ENCODE peak calls at places on chromosomes 5 and 9, in ten cellular contexts. One of them, this sample, is unnamed.

GRCh38 chr5:173451031-173451430 is 122.8 kb upstream of the STC2 start:
- DNase-seq in cardiac fibroblast: peak
- DNase-seq in Peyer's patch: no peak
- DNase-seq in NCI-H226: no peak
- DNase-seq in EH: peak
- DNase-seq in foreskin fibroblast: peak
- DNase-seq in NCI-H524: peak
- DNase-seq in HCEC 1CT: peak
- DNase-seq in mesendoderm: peak
- DNase-seq in IMR-90: peak
- DNase-seq in this sample: no peak

GRCh38 chr5:124713595-124713994 is 32.8 kb downstream of the ZNF608 start:
- DNase-seq in Peyer's patch: no peak
- DNase-seq in foreskin fibroblast: no peak
- DNase-seq in NCI-H226: no peak
- DNase-seq in cardiac fibroblast: no peak
- DNase-seq in mesendoderm: no peak
- DNase-seq in IMR-90: no peak
- DNase-seq in HCEC 1CT: no peak
- DNase-seq in NCI-H524: no peak
- DNase-seq in EH: no peak
- DNase-seq in this sample: no peak

GRCh38 chr5:118115791-118116190 is 872.6 kb downstream of the DTWD2 start:
- DNase-seq in EH: peak
- DNase-seq in IMR-90: no peak
- DNase-seq in NCI-H524: no peak
- DNase-seq in NCI-H226: no peak
- DNase-seq in mesendoderm: peak
- DNase-seq in foreskin fibroblast: peak
- DNase-seq in HCEC 1CT: no peak
- DNase-seq in cardiac fibroblast: no peak
- DNase-seq in Peyer's patch: no peak
- DNase-seq in this sample: no peak

GRCh38 chr5:132225165-132226032 is 2.3 kb downstream of the P4HA2 start:
- DNase-seq in NCI-H226: peak
- DNase-seq in HCEC 1CT: peak
- DNase-seq in EH: peak
- DNase-seq in NCI-H524: peak
- DNase-seq in mesendoderm: no peak
- DNase-seq in cardiac fibroblast: peak
- DNase-seq in Peyer's patch: peak
- DNase-seq in IMR-90: peak
- DNase-seq in foreskin fibroblast: peak
- DNase-seq in this sample: no peak

GRCh38 chr9:133943036-133943780 is 48.9 kb downstream of the VAV2 start:
- DNase-seq in IMR-90: no peak
- DNase-seq in foreskin fibroblast: no peak
- DNase-seq in NCI-H226: no peak
- DNase-seq in HCEC 1CT: no peak
- DNase-seq in NCI-H524: no peak
- DNase-seq in Peyer's patch: no peak
- DNase-seq in EH: no peak
- DNase-seq in cardiac fibroblast: no peak
- DNase-seq in mesendoderm: no peak
- DNase-seq in this sample: no peak

GRCh38 chr5:150245111-150245789 is 44.3 kb downstream of the CAMK2A start:
- DNase-seq in cardiac fibroblast: peak
- DNase-seq in HCEC 1CT: peak
- DNase-seq in EH: peak
- DNase-seq in NCI-H226: no peak
- DNase-seq in NCI-H524: no peak
- DNase-seq in mesendoderm: no peak
- DNase-seq in foreskin fibroblast: peak
- DNase-seq in IMR-90: peak
- DNase-seq in Peyer's patch: no peak
- DNase-seq in this sample: no peak

GRCh38 chr5:169706758-169707450 is 69.8 kb downstream of the DOCK2 start:
- DNase-seq in foreskin fibroblast: peak
- DNase-seq in NCI-H226: peak
- DNase-seq in HCEC 1CT: peak
- DNase-seq in cardiac fibroblast: peak
- DNase-seq in mesendoderm: peak
- DNase-seq in EH: peak
- DNase-seq in Peyer's patch: no peak
- DNase-seq in IMR-90: peak
- DNase-seq in NCI-H524: no peak
- DNase-seq in this sample: no peak

GRCh38 chr9:72882117-72882775 is 70.6 kb downstream of the ALDH1A1 start:
- DNase-seq in IMR-90: no peak
- DNase-seq in mesendoderm: no peak
- DNase-seq in NCI-H524: no peak
- DNase-seq in EH: peak
- DNase-seq in cardiac fibroblast: no peak
- DNase-seq in foreskin fibroblast: peak
- DNase-seq in NCI-H226: no peak
- DNase-seq in Peyer's patch: no peak
- DNase-seq in HCEC 1CT: no peak
- DNase-seq in this sample: no peak

GRCh38 chr5:142239394-142240159 is 85.2 kb downstream of the SPRY4 start:
- DNase-seq in cardiac fibroblast: no peak
- DNase-seq in EH: no peak
- DNase-seq in NCI-H524: no peak
- DNase-seq in NCI-H226: no peak
- DNase-seq in HCEC 1CT: no peak
- DNase-seq in Peyer's patch: no peak
- DNase-seq in mesendoderm: no peak
- DNase-seq in foreskin fibroblast: no peak
- DNase-seq in IMR-90: no peak
- DNase-seq in this sample: no peak

GRCh38 chr5:180133060-180133459 is 61.5 kb upstream of the RNF130 start:
- DNase-seq in HCEC 1CT: no peak
- DNase-seq in Peyer's patch: peak
- DNase-seq in foreskin fibroblast: no peak
- DNase-seq in mesendoderm: no peak
- DNase-seq in NCI-H524: no peak
- DNase-seq in cardiac fibroblast: no peak
- DNase-seq in NCI-H226: no peak
- DNase-seq in EH: no peak
- DNase-seq in IMR-90: no peak
- DNase-seq in this sample: no peak

GRCh38 chr9:114309096-114309495 is 13.8 kb upstream of the ORM1 start:
- DNase-seq in Peyer's patch: no peak
- DNase-seq in foreskin fibroblast: no peak
- DNase-seq in HCEC 1CT: no peak
- DNase-seq in cardiac fibroblast: no peak
- DNase-seq in mesendoderm: no peak
- DNase-seq in IMR-90: no peak
- DNase-seq in NCI-H226: no peak
- DNase-seq in EH: no peak
- DNase-seq in NCI-H524: no peak
- DNase-seq in this sample: no peak

GRCh38 chr5:6683241-6683640 is 30.0 kb upstream of the TENT4A start:
- DNase-seq in NCI-H226: no peak
- DNase-seq in foreskin fibroblast: no peak
- DNase-seq in EH: no peak
- DNase-seq in HCEC 1CT: no peak
- DNase-seq in IMR-90: no peak
- DNase-seq in cardiac fibroblast: no peak
- DNase-seq in NCI-H524: no peak
- DNase-seq in Peyer's patch: no peak
- DNase-seq in mesendoderm: no peak
- DNase-seq in this sample: no peak

GRCh38 chr9:16526380-16526779 is 344.1 kb downstream of the BNC2 start:
- DNase-seq in Peyer's patch: no peak
- DNase-seq in NCI-H226: peak
- DNase-seq in NCI-H524: no peak
- DNase-seq in mesendoderm: no peak
- DNase-seq in IMR-90: peak
- DNase-seq in EH: peak
- DNase-seq in HCEC 1CT: peak
- DNase-seq in foreskin fibroblast: peak
- DNase-seq in cardiac fibroblast: peak
- DNase-seq in this sample: no peak

GRCh38 chr5:59588922-59589321 is 304.6 kb downstream of the PDE4D start:
- DNase-seq in NCI-H226: peak
- DNase-seq in foreskin fibroblast: peak
- DNase-seq in NCI-H524: no peak
- DNase-seq in EH: peak
- DNase-seq in IMR-90: no peak
- DNase-seq in cardiac fibroblast: no peak
- DNase-seq in mesendoderm: no peak
- DNase-seq in Peyer's patch: no peak
- DNase-seq in HCEC 1CT: peak
- DNase-seq in this sample: no peak

GRCh38 chr9:95552814-95553546 is 36.2 kb upstream of the PTCH1 start:
- DNase-seq in EH: no peak
- DNase-seq in mesendoderm: peak
- DNase-seq in NCI-H524: no peak
- DNase-seq in IMR-90: no peak
- DNase-seq in NCI-H226: no peak
- DNase-seq in cardiac fibroblast: peak
- DNase-seq in HCEC 1CT: no peak
- DNase-seq in foreskin fibroblast: no peak
- DNase-seq in Peyer's patch: no peak
- DNase-seq in this sample: no peak

GRCh38 chr9:101601904-101602765 is 7.4 kb upstream of the PPP3R2 start:
- DNase-seq in EH: peak
- DNase-seq in HCEC 1CT: peak
- DNase-seq in NCI-H524: peak
- DNase-seq in Peyer's patch: no peak
- DNase-seq in NCI-H226: peak
- DNase-seq in IMR-90: peak
- DNase-seq in foreskin fibroblast: peak
- DNase-seq in cardiac fibroblast: peak
- DNase-seq in mesendoderm: peak
- DNase-seq in this sample: no peak

This sample was measured in stimulated activated CD8-positive, alpha-beta memory T cell treated with anti-CD3 and anti-CD28 coated beads, Interleukin-7, amount 100 ng/mL, for 4 hours.